ENCODE peak calls at places on chromosomes 6 and 20, in nine cellular contexts. Z, M, T, R, D, V, E, B and K are unnamed samples.

GRCh38 chr6:80003841-80004198 is 629 bp upstream of the TTK start:
- DNase-seq in Z (no peak), M (no peak), T (no peak), R (no peak), D (no peak), V (no peak), E (peak; percentile 21), B (no peak), K (peak; percentile 96)

GRCh38 chr6:9126845-9127560 is 691.7 kb upstream of the SLC35B3 start:
- DNase-seq in Z (no peak), M (no peak), T (peak; percentile 61), R (no peak), D (no peak), V (no peak), E (no peak), B (peak; percentile 48), K (no peak)

GRCh38 chr6:118625833-118626232 is 25.6 kb downstream of the CEP85L start:
- DNase-seq in Z (no peak), M (no peak), T (no peak), R (no peak), D (no peak), V (no peak), E (no peak), B (no peak), K (no peak)

GRCh38 chr20:64099880-64100565 is 7.3 kb downstream of the NPBWR2 start:
- DNase-seq in Z (peak; percentile 34), M (peak; percentile 77), T (no peak), R (no peak), D (no peak), V (no peak), E (no peak), B (no peak), K (no peak)

GRCh38 chr6:16271415-16271814 is 33.0 kb downstream of the GMPR start:
- DNase-seq in Z (no peak), M (no peak), T (no peak), R (no peak), D (no peak), V (no peak), E (no peak), B (no peak), K (no peak)

GRCh38 chr6:28368522-28368921 is 18.8 kb downstream of the ZKSCAN3 start:
- DNase-seq in Z (no peak), M (no peak), T (no peak), R (no peak), D (no peak), V (no peak), E (no peak), B (no peak), K (no peak)

GRCh38 chr20:37394543-37395410 is 48.8 kb downstream of the SRC start:
- DNase-seq in Z (peak; percentile 62), M (no peak), T (peak; percentile 94), R (no peak), D (no peak), V (no peak), E (no peak), B (no peak), K (no peak)

GRCh38 chr20:64257107-64257757 is 1.7 kb downstream of the PCMTD2 start:
- DNase-seq in Z (no peak), M (no peak), T (no peak), R (no peak), D (no peak), V (no peak), E (no peak), B (no peak), K (no peak)

GRCh38 chr6:89678531-89678930 is 40.0 kb upstream of the LYRM2 start:
- DNase-seq in Z (no peak), M (no peak), T (no peak), R (peak; percentile 72), D (no peak), V (no peak), E (no peak), B (no peak), K (no peak)

GRCh38 chr6:38212579-38212978 is 393.1 kb downstream of the ZFAND3 start:
- DNase-seq in Z (no peak), M (no peak), T (no peak), R (peak; percentile 57), D (no peak), V (peak; percentile 21), E (no peak), B (no peak), K (peak; percentile 17)

GRCh38 chr6:156107514-156108150 is 652.0 kb upstream of the NOX3 start:
- DNase-seq in Z (no peak), M (no peak), T (no peak), R (no peak), D (no peak), V (no peak), E (no peak), B (no peak), K (no peak)

GRCh38 chr6:111952821-111953535 is 79.7 kb upstream of the FYN start:
- DNase-seq in Z (no peak), M (no peak), T (peak; percentile 70), R (no peak), D (no peak), V (no peak), E (no peak), B (no peak), K (no peak)

GRCh38 chr20:15091417-15092017 is 754.1 kb upstream of the FLRT3 start:
- DNase-seq in Z (no peak), M (no peak), T (no peak), R (no peak), D (no peak), V (no peak), E (no peak), B (no peak), K (peak; percentile 85)

GRCh38 chr6:39929733-39930461 is 4.4 kb downstream of the MOCS1 start:
- DNase-seq in Z (no peak), M (no peak), T (no peak), R (no peak), D (no peak), V (no peak), E (no peak), B (no peak), K (no peak)

GRCh38 chr20:19692100-19692499 is 66.0 kb upstream of the RIN2 start:
- DNase-seq in Z (no peak), M (no peak), T (peak; percentile 50), R (no peak), D (no peak), V (no peak), E (no peak), B (no peak), K (no peak)

GRCh38 chr6:10425973-10426780 is 11.3 kb upstream of the TFAP2A start:
- DNase-seq in Z (peak; percentile 84), M (peak; percentile 14), T (peak; percentile 52), R (peak; percentile 76), D (no peak), V (no peak), E (no peak), B (peak; percentile 41), K (no peak)

GRCh38 chr20:7849675-7850074 is 90.6 kb downstream of the HAO1 start:
- DNase-seq in Z (no peak), M (no peak), T (no peak), R (no peak), D (no peak), V (no peak), E (no peak), B (no peak), K (no peak)

GRCh38 chr6:160462551-160463109 is 114.5 kb downstream of the SLC22A3 start:
- DNase-seq in Z (no peak), M (peak; percentile 2), T (peak; percentile 82), R (no peak), D (no peak), V (no peak), E (no peak), B (no peak), K (peak; percentile 96)

GRCh38 chr6:127938701-127939100 is 37.8 kb upstream of the THEMIS start:
- DNase-seq in Z (no peak), M (no peak), T (peak; percentile 61), R (no peak), D (no peak), V (no peak), E (no peak), B (no peak), K (no peak)

DNA sequence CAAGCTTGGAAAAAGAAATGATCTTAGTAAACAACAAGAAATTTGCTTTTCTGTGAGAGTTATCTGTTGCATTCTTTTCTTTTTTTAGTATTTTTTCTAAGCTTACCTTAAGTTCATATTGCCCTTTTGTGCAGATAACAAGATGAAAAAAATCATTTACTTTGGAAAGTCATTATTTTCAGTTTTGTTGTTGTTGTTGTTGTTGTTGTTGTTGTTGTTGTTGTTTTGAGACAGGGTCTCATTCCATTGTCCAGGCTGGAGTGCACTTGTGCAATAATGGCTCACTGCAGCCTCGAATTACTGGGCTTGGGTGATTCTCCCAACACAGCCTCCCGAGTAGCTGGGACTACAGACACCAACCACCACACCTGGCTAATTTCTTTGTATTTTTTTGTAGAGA is 8.8 kb upstream of the STX11 start:
- DNase-seq in Z (no peak), M (no peak), T (no peak), R (no peak), D (no peak), V (no peak), E (no peak), B (no peak), K (no peak)
- H3K4me3 ChIP-seq in Z (no peak overlapping the region), M (no peak overlapping the region), T (no peak overlapping the region), R (no peak overlapping the region), D (no peak overlapping the region), V (no peak overlapping the region), E (no peak overlapping the region), B (no peak overlapping the region), K (no peak overlapping the region)

GRCh38 chr20:49957487-49957938 is 21.3 kb downstream of the RNF114 start:
- DNase-seq in Z (no peak), M (no peak), T (no peak), R (peak; percentile 67), D (no peak), V (no peak), E (no peak), B (no peak), K (no peak)
- H3K4me3 ChIP-seq in Z (no peak overlapping the region), M (no peak overlapping the region), T (no peak overlapping the region), R (no peak overlapping the region), D (no peak overlapping the region), V (no peak overlapping the region), E (no peak overlapping the region), B (no peak overlapping the region), K (no peak overlapping the region)

DNA sequence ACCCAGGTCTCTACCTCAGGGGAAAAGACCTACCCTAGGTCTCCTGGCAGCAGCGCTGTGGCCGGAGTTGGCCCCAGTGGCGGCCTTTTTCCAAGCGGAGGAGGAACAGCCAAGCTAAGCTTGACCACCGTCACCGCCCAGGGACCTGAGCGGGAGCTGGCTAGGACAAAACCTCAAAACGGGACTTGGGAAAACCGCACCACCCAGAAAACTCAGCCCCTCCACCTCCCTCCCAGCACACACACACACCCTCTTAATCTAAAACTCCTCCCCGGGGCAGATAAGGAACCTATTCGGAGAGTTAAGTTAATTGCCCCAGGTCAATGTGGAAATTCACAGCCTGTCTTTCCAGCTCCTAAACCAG is 2.7 kb upstream of the TRERF1 start:
- DNase-seq in Z (peak; percentile 80), M (no peak), T (no peak), R (peak; percentile 84), D (peak; percentile 63), V (no peak), E (no peak), B (peak; percentile 55), K (no peak)
- H3K4me3 ChIP-seq in Z (no peak overlapping the region), M (no peak overlapping the region), T (no peak overlapping the region), R (peak overlapping the region; percentile 94), D (peak overlapping the region; percentile 79), V (peak overlapping the region; percentile 85), E (peak overlapping the region; percentile 68), B (no peak overlapping the region), K (no peak overlapping the region)

DNA sequence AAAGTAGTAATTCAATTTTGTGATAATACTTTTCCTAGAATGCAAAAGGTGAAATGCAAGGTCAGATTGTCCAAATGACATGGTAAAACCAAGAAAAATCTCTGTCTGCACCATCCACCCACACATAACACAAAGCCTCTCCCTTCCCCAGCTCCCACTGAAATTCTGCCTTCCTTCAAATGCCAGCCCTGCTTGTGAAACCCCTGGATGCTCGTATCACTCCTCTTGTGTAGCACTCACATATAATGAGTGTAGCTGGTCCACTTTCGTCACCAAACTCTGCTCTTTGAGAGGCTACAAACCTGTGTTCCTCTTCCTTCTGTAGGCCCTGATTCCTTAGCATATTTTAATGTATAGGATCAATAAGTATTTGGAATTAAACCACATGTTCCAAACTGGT is 123.6 kb upstream of the BEND6 start:
- DNase-seq in Z (no peak), M (no peak), T (no peak), R (no peak), D (no peak), V (no peak), E (no peak), B (no peak), K (no peak)
- H3K4me3 ChIP-seq in Z (no peak overlapping the region), M (no peak overlapping the region), T (no peak overlapping the region), R (no peak overlapping the region), D (no peak overlapping the region), V (no peak overlapping the region), E (no peak overlapping the region), B (no peak overlapping the region), K (no peak overlapping the region)